ENCODE peak calls at places on chromosomes 13 and 19, in four cellular contexts. One of them, this sample, is unnamed.

GRCh38 chr13:37277435-37278144 is 172.1 kb upstream of the CSNK1A1L start:
- DNase-seq in Peyer's patch: no peak
- DNase-seq in Calu3: no peak
- DNase-seq in SK-N-DZ: no peak
- DNase-seq in this sample: no peak

GRCh38 chr19:49975051-49975450 is 14.1 kb upstream of the SIGLEC11 start:
- DNase-seq in Peyer's patch: no peak
- DNase-seq in Calu3: no peak
- DNase-seq in SK-N-DZ: no peak
- DNase-seq in this sample: no peak

GRCh38 chr19:5128251-5128931 is 159.5 kb downstream of the KDM4B start:
- DNase-seq in Peyer's patch: no peak
- DNase-seq in Calu3: no peak
- DNase-seq in SK-N-DZ: peak
- DNase-seq in this sample: no peak

GRCh38 chr19:33529094-33529676 is 7.6 kb upstream of the PEPD start:
- DNase-seq in Peyer's patch: no peak
- DNase-seq in Calu3: no peak
- DNase-seq in SK-N-DZ: no peak
- DNase-seq in this sample: no peak

GRCh38 chr13:113116206-113116800 is 6.3 kb upstream of the F10 start:
- DNase-seq in Peyer's patch: no peak
- DNase-seq in Calu3: no peak
- DNase-seq in SK-N-DZ: no peak
- DNase-seq in this sample: no peak

GRCh38 chr13:74289861-74290260 is 155.7 kb upstream of the KLF12 start:
- DNase-seq in Peyer's patch: no peak
- DNase-seq in Calu3: no peak
- DNase-seq in SK-N-DZ: peak
- DNase-seq in this sample: no peak

GRCh38 chr13:104868806-104869205 is 1666.7 kb downstream of the EFNB2 start:
- DNase-seq in Peyer's patch: no peak
- DNase-seq in Calu3: no peak
- DNase-seq in SK-N-DZ: no peak
- DNase-seq in this sample: no peak

GRCh38 chr13:98203641-98204326 is 26.7 kb upstream of the RNF113B start:
- DNase-seq in Peyer's patch: no peak
- DNase-seq in Calu3: no peak
- DNase-seq in SK-N-DZ: no peak
- DNase-seq in this sample: no peak

GRCh38 chr13:63954683-63955082 is 2539.0 kb upstream of the PCDH20 start:
- DNase-seq in Peyer's patch: no peak
- DNase-seq in Calu3: no peak
- DNase-seq in SK-N-DZ: no peak
- DNase-seq in this sample: no peak

GRCh38 chr13:41645313-41645712 is 188.0 kb downstream of the RGCC start:
- DNase-seq in Peyer's patch: no peak
- DNase-seq in Calu3: no peak
- DNase-seq in SK-N-DZ: no peak
- DNase-seq in this sample: no peak

GRCh38 chr19:41351339-41352245 is 2.1 kb downstream of the TGFB1 start:
- DNase-seq in Peyer's patch: peak
- DNase-seq in Calu3: peak
- DNase-seq in SK-N-DZ: no peak
- DNase-seq in this sample: no peak

GRCh38 chr13:111877906-111878305 is 189.0 kb upstream of the SOX1 start:
- DNase-seq in Peyer's patch: no peak
- DNase-seq in Calu3: no peak
- DNase-seq in SK-N-DZ: no peak
- DNase-seq in this sample: no peak

GRCh38 chr13:84609716-84610115 is 727.4 kb upstream of the SLITRK1 start:
- DNase-seq in Peyer's patch: no peak
- DNase-seq in Calu3: no peak
- DNase-seq in SK-N-DZ: no peak
- DNase-seq in this sample: no peak

GRCh38 chr19:5020368-5020767 is 51.5 kb downstream of the KDM4B start:
- DNase-seq in Peyer's patch: no peak
- DNase-seq in Calu3: no peak
- DNase-seq in SK-N-DZ: no peak
- DNase-seq in this sample: no peak

GRCh38 chr19:34023381-34023780 is 148.9 kb upstream of the LSM14A start:
- DNase-seq in Peyer's patch: no peak
- DNase-seq in Calu3: no peak
- DNase-seq in SK-N-DZ: no peak
- DNase-seq in this sample: no peak

GRCh38 chr13:64568748-64569147 is 2661.4 kb downstream of the PCDH9 start:
- DNase-seq in Peyer's patch: no peak
- DNase-seq in Calu3: no peak
- DNase-seq in SK-N-DZ: no peak
- DNase-seq in this sample: no peak

GRCh38 chr13:44617648-44618047 is 41.5 kb upstream of the TSC22D1 start:
- DNase-seq in Peyer's patch: no peak
- DNase-seq in Calu3: no peak
- DNase-seq in SK-N-DZ: no peak
- DNase-seq in this sample: no peak

GRCh38 chr19:6501740-6502648 is at the start of gene TUBB4A:
- DNase-seq in Peyer's patch: peak
- DNase-seq in Calu3: peak
- DNase-seq in SK-N-DZ: peak
- DNase-seq in this sample: no peak

GRCh38 chr13:48263196-48263595 is 30.2 kb downstream of the ITM2B start:
- DNase-seq in Peyer's patch: no peak
- DNase-seq in Calu3: no peak
- DNase-seq in SK-N-DZ: no peak
- DNase-seq in this sample: no peak

GRCh38 chr19:38233740-38234251 is 9.8 kb upstream of the DPF1 start:
- DNase-seq in Peyer's patch: peak
- DNase-seq in Calu3: peak
- DNase-seq in SK-N-DZ: peak
- DNase-seq in this sample: peak

GRCh38 chr13:106899444-106899843 is 331.5 kb upstream of the ARGLU1 start:
- DNase-seq in Peyer's patch: no peak
- DNase-seq in Calu3: no peak
- DNase-seq in SK-N-DZ: no peak
- DNase-seq in this sample: peak

GRCh38 chr19:58538257-58539168 is 5.4 kb upstream of the TRIM28 start:
- DNase-seq in Peyer's patch: no peak
- DNase-seq in Calu3: peak
- DNase-seq in SK-N-DZ: peak
- DNase-seq in this sample: peak

GRCh38 chr19:46728208-46728607 is 11.3 kb upstream of the PRKD2 start:
- DNase-seq in Peyer's patch: no peak
- DNase-seq in Calu3: no peak
- DNase-seq in SK-N-DZ: no peak
- DNase-seq in this sample: no peak

GRCh38 chr19:55086730-55087541 is 11.3 kb downstream of the EPS8L1 start:
- DNase-seq in Peyer's patch: peak
- DNase-seq in Calu3: no peak
- DNase-seq in SK-N-DZ: peak
- DNase-seq in this sample: no peak

GRCh38 chr19:11473725-11474124 is 7.1 kb downstream of the ELAVL3 start:
- DNase-seq in Peyer's patch: no peak
- DNase-seq in Calu3: no peak
- DNase-seq in SK-N-DZ: no peak
- DNase-seq in this sample: no peak

GRCh38 chr19:9848761-9849160 is 13.6 kb downstream of the PIN1 start:
- DNase-seq in Peyer's patch: no peak
- DNase-seq in Calu3: no peak
- DNase-seq in SK-N-DZ: no peak
- DNase-seq in this sample: no peak

GRCh38 chr19:45294291-45295029 is 28.2 kb downstream of the CKM start:
- DNase-seq in Peyer's patch: no peak
- DNase-seq in Calu3: no peak
- DNase-seq in SK-N-DZ: no peak
- DNase-seq in this sample: no peak

GRCh38 chr19:10565028-10565566 is 713 bp downstream of the KRI1 start:
- DNase-seq in Peyer's patch: peak
- DNase-seq in Calu3: peak
- DNase-seq in SK-N-DZ: peak
- DNase-seq in this sample: no peak

GRCh38 chr13:95564948-95565347 is 12.4 kb downstream of the CLDN10 start:
- DNase-seq in Peyer's patch: no peak
- DNase-seq in Calu3: no peak
- DNase-seq in SK-N-DZ: no peak
- DNase-seq in this sample: no peak

GRCh38 chr13:111177081-111177711 is 62.1 kb downstream of the ARHGEF7 start:
- DNase-seq in Peyer's patch: peak
- DNase-seq in Calu3: no peak
- DNase-seq in SK-N-DZ: no peak
- DNase-seq in this sample: peak

GRCh38 chr19:36436531-36436930 is 18.1 kb upstream of the ZFP82 start:
- DNase-seq in Peyer's patch: no peak
- DNase-seq in Calu3: no peak
- DNase-seq in SK-N-DZ: peak
- DNase-seq in this sample: peak

GRCh38 chr19:48466571-48467325 is 2.4 kb upstream of the CYTH2 start:
- DNase-seq in Peyer's patch: no peak
- DNase-seq in Calu3: no peak
- DNase-seq in SK-N-DZ: no peak
- DNase-seq in this sample: no peak

GRCh38 chr19:46955114-46955812 is 64.4 kb upstream of the NPAS1 start:
- DNase-seq in Peyer's patch: peak
- DNase-seq in Calu3: no peak
- DNase-seq in SK-N-DZ: no peak
- DNase-seq in this sample: peak

GRCh38 chr13:97849305-97849704 is 104.2 kb upstream of the IPO5 start:
- DNase-seq in Peyer's patch: no peak
- DNase-seq in Calu3: no peak
- DNase-seq in SK-N-DZ: peak
- DNase-seq in this sample: peak

GRCh38 chr13:21970172-21970571 is 299.3 kb downstream of the FGF9 start:
- DNase-seq in Peyer's patch: no peak
- DNase-seq in Calu3: no peak
- DNase-seq in SK-N-DZ: no peak
- DNase-seq in this sample: no peak